ENCODE peak calls at places on chromosomes 11 and 22, in four cellular contexts. One of them, this sample, is unnamed.

GRCh38 chr11:122393209-122393850 is 262.2 kb upstream of the UBASH3B start:
- DNase-seq in heart left ventricle: no peak
- DNase-seq in activated CD4-positive, CD25-positive, alpha-beta regulatory T cell treated with anti-CD3 and anti-CD28 coated beads, Interleukin-2, amount 50 U/mL, for 16 hours: no peak
- DNase-seq in AG20443: peak
- DNase-seq in this sample: no peak

GRCh38 chr22:39658806-39659463 is 88.4 kb downstream of the CACNA1I start:
- DNase-seq in heart left ventricle: no peak
- DNase-seq in activated CD4-positive, CD25-positive, alpha-beta regulatory T cell treated with anti-CD3 and anti-CD28 coated beads, Interleukin-2, amount 50 U/mL, for 16 hours: no peak
- DNase-seq in AG20443: no peak
- DNase-seq in this sample: no peak

GRCh38 chr11:68414457-68415221 is 45.9 kb upstream of the PPP6R3 start:
- DNase-seq in heart left ventricle: no peak
- DNase-seq in activated CD4-positive, CD25-positive, alpha-beta regulatory T cell treated with anti-CD3 and anti-CD28 coated beads, Interleukin-2, amount 50 U/mL, for 16 hours: no peak
- DNase-seq in AG20443: no peak
- DNase-seq in this sample: no peak

GRCh38 chr11:110305169-110306018 is 9.0 kb upstream of the RDX start:
- DNase-seq in heart left ventricle: no peak
- DNase-seq in activated CD4-positive, CD25-positive, alpha-beta regulatory T cell treated with anti-CD3 and anti-CD28 coated beads, Interleukin-2, amount 50 U/mL, for 16 hours: no peak
- DNase-seq in AG20443: no peak
- DNase-seq in this sample: no peak

GRCh38 chr11:107301886-107302285 is 155.7 kb downstream of the CWF19L2 start:
- DNase-seq in heart left ventricle: no peak
- DNase-seq in activated CD4-positive, CD25-positive, alpha-beta regulatory T cell treated with anti-CD3 and anti-CD28 coated beads, Interleukin-2, amount 50 U/mL, for 16 hours: no peak
- DNase-seq in AG20443: no peak
- DNase-seq in this sample: no peak

GRCh38 chr11:75656044-75656726 is 12.7 kb downstream of the MAP6 start:
- DNase-seq in heart left ventricle: no peak
- DNase-seq in activated CD4-positive, CD25-positive, alpha-beta regulatory T cell treated with anti-CD3 and anti-CD28 coated beads, Interleukin-2, amount 50 U/mL, for 16 hours: no peak
- DNase-seq in AG20443: peak
- DNase-seq in this sample: no peak

GRCh38 chr22:18988958-18989357 is 52.9 kb upstream of the PRODH start:
- DNase-seq in heart left ventricle: no peak
- DNase-seq in activated CD4-positive, CD25-positive, alpha-beta regulatory T cell treated with anti-CD3 and anti-CD28 coated beads, Interleukin-2, amount 50 U/mL, for 16 hours: no peak
- DNase-seq in AG20443: no peak
- DNase-seq in this sample: no peak

GRCh38 chr11:66912361-66912760 is 45.8 kb downstream of the PC start:
- DNase-seq in heart left ventricle: no peak
- DNase-seq in activated CD4-positive, CD25-positive, alpha-beta regulatory T cell treated with anti-CD3 and anti-CD28 coated beads, Interleukin-2, amount 50 U/mL, for 16 hours: no peak
- DNase-seq in AG20443: no peak
- DNase-seq in this sample: no peak

GRCh38 chr11:78131956-78132355 is 7.5 kb downstream of the ALG8 start:
- DNase-seq in heart left ventricle: no peak
- DNase-seq in activated CD4-positive, CD25-positive, alpha-beta regulatory T cell treated with anti-CD3 and anti-CD28 coated beads, Interleukin-2, amount 50 U/mL, for 16 hours: no peak
- DNase-seq in AG20443: peak
- DNase-seq in this sample: no peak

GRCh38 chr11:73989156-73989555 is 6.5 kb upstream of the UCP2 start:
- DNase-seq in heart left ventricle: no peak
- DNase-seq in activated CD4-positive, CD25-positive, alpha-beta regulatory T cell treated with anti-CD3 and anti-CD28 coated beads, Interleukin-2, amount 50 U/mL, for 16 hours: no peak
- DNase-seq in AG20443: no peak
- DNase-seq in this sample: no peak

GRCh38 chr11:118918686-118919280 is 6.9 kb downstream of the BCL9L start:
- DNase-seq in heart left ventricle: peak
- DNase-seq in activated CD4-positive, CD25-positive, alpha-beta regulatory T cell treated with anti-CD3 and anti-CD28 coated beads, Interleukin-2, amount 50 U/mL, for 16 hours: no peak
- DNase-seq in AG20443: no peak
- DNase-seq in this sample: no peak

GRCh38 chr11:45045692-45046471 is 95.2 kb upstream of the TP53I11 start:
- DNase-seq in heart left ventricle: peak
- DNase-seq in activated CD4-positive, CD25-positive, alpha-beta regulatory T cell treated with anti-CD3 and anti-CD28 coated beads, Interleukin-2, amount 50 U/mL, for 16 hours: no peak
- DNase-seq in AG20443: peak
- DNase-seq in this sample: peak

GRCh38 chr22:41772645-41773044 is 27.8 kb upstream of the CCDC134 start:
- DNase-seq in heart left ventricle: no peak
- DNase-seq in activated CD4-positive, CD25-positive, alpha-beta regulatory T cell treated with anti-CD3 and anti-CD28 coated beads, Interleukin-2, amount 50 U/mL, for 16 hours: no peak
- DNase-seq in AG20443: no peak
- DNase-seq in this sample: no peak

GRCh38 chr11:108302121-108302785 is 79.4 kb downstream of the ATM start:
- DNase-seq in heart left ventricle: no peak
- DNase-seq in activated CD4-positive, CD25-positive, alpha-beta regulatory T cell treated with anti-CD3 and anti-CD28 coated beads, Interleukin-2, amount 50 U/mL, for 16 hours: no peak
- DNase-seq in AG20443: peak
- DNase-seq in this sample: no peak

GRCh38 chr11:67238894-67239794 is 27.1 kb upstream of the GRK2 start:
- DNase-seq in heart left ventricle: no peak
- DNase-seq in activated CD4-positive, CD25-positive, alpha-beta regulatory T cell treated with anti-CD3 and anti-CD28 coated beads, Interleukin-2, amount 50 U/mL, for 16 hours: no peak
- DNase-seq in AG20443: peak
- DNase-seq in this sample: no peak

GRCh38 chr11:61279934-61280656 is 15.0 kb downstream of the VWCE start:
- DNase-seq in heart left ventricle: no peak
- DNase-seq in activated CD4-positive, CD25-positive, alpha-beta regulatory T cell treated with anti-CD3 and anti-CD28 coated beads, Interleukin-2, amount 50 U/mL, for 16 hours: no peak
- DNase-seq in AG20443: no peak
- DNase-seq in this sample: no peak

This sample was measured in adrenal gland.